ENCODE peak calls at places on chromosomes 7 and 10, in seven cellular contexts. D is body of pancreas, U is choroid plexus epithelial cell, Z is uterus, L is fibroblast of lung, Y is colonic mucosa, I is lower lobe of right lung. S is an unnamed sample.

GRCh38 chr7:118111347-118111746 is 72.6 kb upstream of the LSM8 start:
- DNase-seq in D (no peak), U (no peak), Z (no peak), L (no peak), Y (no peak), I (no peak), S (no peak)

GRCh38 chr7:70353310-70353947 is 755.2 kb downstream of the AUTS2 start:
- DNase-seq in D (no peak), U (no peak), Z (no peak), L (no peak), Y (no peak), I (no peak), S (no peak)

GRCh38 chr7:51062222-51062987 is 254.2 kb downstream of the COBL start:
- DNase-seq in D (no peak), U (no peak), Z (no peak), L (no peak), Y (no peak), I (peak), S (no peak)

GRCh38 chr7:90706067-90706716 is 110.1 kb downstream of the CDK14 start:
- DNase-seq in D (no peak), U (peak), Z (no peak), L (peak), Y (no peak), I (no peak), S (peak)

GRCh38 chr10:32981760-32982159 is 23.7 kb upstream of the ITGB1 start:
- DNase-seq in D (peak), U (peak), Z (peak), L (peak), Y (peak), I (no peak), S (peak)

GRCh38 chr10:108791794-108792474 is 1131.4 kb downstream of the XPNPEP1 start:
- DNase-seq in D (no peak), U (no peak), Z (no peak), L (peak), Y (no peak), I (no peak), S (peak)

GRCh38 chr10:14349081-14349480 is 18.4 kb upstream of the FRMD4A start:
- DNase-seq in D (no peak), U (no peak), Z (no peak), L (no peak), Y (no peak), I (no peak), S (no peak)

GRCh38 chr10:75404335-75405200 is 3.0 kb upstream of the ZNF503 start:
- DNase-seq in D (peak), U (no peak), Z (peak), L (no peak), Y (peak), I (peak), S (no peak)

GRCh38 chr10:14074062-14074884 is 256.5 kb downstream of the FRMD4A start:
- DNase-seq in D (peak), U (peak), Z (peak), L (peak), Y (peak), I (peak), S (peak)

GRCh38 chr10:43249151-43249961 is 17.5 kb downstream of the RASGEF1A start:
- DNase-seq in D (no peak), U (no peak), Z (peak), L (no peak), Y (no peak), I (peak), S (no peak)

GRCh38 chr10:46282460-46283216 is 4.2 kb upstream of the ANTXRL start:
- DNase-seq in D (peak), U (peak), Z (peak), L (peak), Y (peak), I (peak), S (peak)

GRCh38 chr10:61001731-61002122 is 57.7 kb upstream of the RHOBTB1 start:
- DNase-seq in D (no peak), U (no peak), Z (peak), L (no peak), Y (no peak), I (no peak), S (no peak)

GRCh38 chr7:44977304-44977858 is 1.4 kb downstream of the MYO1G start:
- DNase-seq in D (no peak), U (no peak), Z (no peak), L (no peak), Y (no peak), I (no peak), S (no peak)

GRCh38 chr7:134554417-134554966 is 5.6 kb downstream of the AKR1B15 start:
- DNase-seq in D (no peak), U (no peak), Z (no peak), L (no peak), Y (peak), I (no peak), S (no peak)

GRCh38 chr10:61902448-61903183 is 1.1 kb downstream of the ARID5B start:
- DNase-seq in D (peak), U (peak), Z (peak), L (peak), Y (peak), I (peak), S (peak)

DNA sequence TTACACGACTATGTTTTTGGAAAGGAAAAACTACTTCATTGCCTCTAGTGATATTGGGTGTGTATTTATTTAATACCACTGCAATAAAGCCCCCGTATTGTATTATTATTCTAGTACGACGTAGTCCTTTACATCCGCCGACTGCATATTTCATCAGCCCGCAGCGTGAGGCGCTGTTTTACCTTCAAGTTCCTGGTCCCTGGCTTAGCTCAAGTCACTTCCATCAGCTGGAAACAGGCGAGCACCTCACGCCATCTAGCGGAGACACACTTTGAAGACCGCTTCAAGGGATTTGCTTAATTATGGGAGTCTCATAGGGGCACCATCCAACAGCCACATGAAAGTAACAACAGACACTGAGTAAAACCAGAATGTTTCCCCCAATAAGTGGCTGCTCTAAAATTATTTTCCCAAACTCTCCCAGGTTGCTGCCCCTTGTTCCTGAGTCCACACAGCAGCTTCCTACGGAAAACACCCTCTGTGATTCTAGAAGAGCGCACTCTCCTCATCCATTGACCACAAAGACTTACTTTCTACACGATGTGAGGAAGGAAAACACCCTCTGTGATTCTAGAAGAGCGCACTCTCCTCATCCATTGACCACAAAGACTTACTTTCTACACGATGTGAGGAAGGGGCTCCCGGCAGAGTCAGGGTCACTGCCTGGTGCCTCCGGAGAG is 15.7 kb upstream of the ITIH2 start:
- DNase-seq in D (peak), U (peak), Z (peak), L (peak), Y (peak), I (peak), S (peak)
- TF ChIP-seq CTCF in D (peak), U (peak), Z (peak), L (peak), Y (peak), I (peak), S (peak)

DNA sequence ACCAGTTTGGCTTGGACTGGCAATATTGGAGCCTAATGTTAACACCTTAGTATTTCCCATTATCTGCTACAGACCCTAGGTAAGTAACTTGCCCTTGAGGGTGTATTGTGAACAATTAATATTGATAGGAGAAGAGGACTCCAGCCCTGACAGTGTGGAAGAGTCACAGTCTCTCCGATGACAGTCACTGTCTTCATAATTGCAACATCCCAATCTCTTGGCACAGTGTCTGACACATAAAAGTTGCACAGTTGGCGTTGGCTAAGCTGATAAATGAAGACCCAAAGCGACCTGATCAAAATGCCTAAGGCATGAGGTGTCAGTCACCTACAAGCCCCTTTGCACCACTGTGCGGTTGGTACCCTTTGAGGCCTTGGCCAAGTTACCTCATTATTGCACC is 154.7 kb upstream of the AOAH start:
- DNase-seq in D (no peak), U (no peak), Z (no peak), L (no peak), Y (no peak), I (no peak), S (no peak)
- H3K4me3 ChIP-seq in D (no peak), U (no peak), Z (no peak), L (no peak), Y (no peak), I (no peak), S (no peak)

GRCh38 chr7:103571591-103571990 is 125.6 kb upstream of the SLC26A5 start:
- DNase-seq in D (no peak), U (no peak), Z (no peak), L (no peak), Y (no peak), I (no peak), S (no peak)

GRCh38 chr7:103574536-103574935 is 128.5 kb upstream of the SLC26A5 start:
- DNase-seq in D (no peak), U (no peak), Z (no peak), L (no peak), Y (no peak), I (no peak), S (no peak)

GRCh38 chr7:103577059-103577458 is 131.1 kb upstream of the SLC26A5 start:
- DNase-seq in D (no peak), U (no peak), Z (no peak), L (no peak), Y (no peak), I (no peak), S (no peak)

GRCh38 chr7:103576616-103577015 is 130.6 kb upstream of the SLC26A5 start:
- DNase-seq in D (no peak), U (no peak), Z (no peak), L (no peak), Y (no peak), I (no peak), S (no peak)

GRCh38 chr7:103573479-103574058 is 127.6 kb upstream of the SLC26A5 start:
- DNase-seq in D (no peak), U (peak), Z (no peak), L (peak), Y (no peak), I (no peak), S (peak)
- TF ChIP-seq CTCF in D (peak), U (peak), Z (peak), L (peak), Y (peak), I (peak), S (peak)

GRCh38 chr7:3302681-3303320 is 1.7 kb downstream of the SDK1 start:
- DNase-seq in D (no peak), U (no peak), Z (no peak), L (peak), Y (no peak), I (no peak), S (no peak)
- H3K4me3 ChIP-seq in D (peak), U (no peak), Z (peak), L (peak), Y (no peak), I (peak), S (peak)

DNA sequence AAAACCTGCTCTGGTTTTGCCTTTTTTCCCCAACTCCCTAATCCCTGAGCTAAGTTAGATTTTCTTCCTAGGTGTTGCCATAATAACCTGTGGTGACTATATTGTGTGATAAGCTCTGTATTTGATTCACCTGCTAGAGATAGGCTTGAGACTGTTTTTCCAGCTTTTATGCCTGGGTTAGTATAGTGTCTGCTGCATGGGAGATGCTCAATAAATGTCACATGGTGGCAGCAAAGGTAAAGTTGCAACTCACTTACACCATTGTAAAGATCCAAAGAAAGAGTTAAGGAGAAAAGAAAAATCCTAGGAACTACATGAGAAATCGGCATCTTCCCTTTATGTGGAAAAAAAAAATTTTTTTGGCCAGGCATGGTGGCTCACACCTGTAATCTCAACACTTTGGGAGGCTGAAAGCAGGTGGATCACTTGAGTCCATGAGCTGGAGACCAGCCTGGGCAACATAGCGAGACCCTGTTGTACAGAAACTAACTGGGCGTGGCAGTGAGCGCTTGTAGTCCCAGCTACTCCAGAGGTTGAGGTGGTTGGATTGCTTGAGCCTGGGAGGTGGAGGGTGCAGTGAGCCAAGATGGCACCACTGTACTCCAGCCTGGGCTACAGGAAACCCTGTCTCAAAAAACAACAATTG is 3.7 kb downstream of the CCNJ start:
- DNase-seq in D (no peak), U (peak), Z (no peak), L (no peak), Y (no peak), I (no peak), S (no peak)
- TF ChIP-seq CTCF in D (no peak), U (no peak), Z (no peak), L (no peak), Y (no peak), I (no peak), S (peak)

GRCh38 chr10:19719320-19719719 is 96.9 kb upstream of the PLXDC2 start:
- DNase-seq in D (no peak), U (peak), Z (no peak), L (peak), Y (no peak), I (no peak), S (peak)
- H3K4me3 ChIP-seq in D (no peak), U (peak), Z (no peak), L (peak), Y (no peak), I (no peak), S (no peak)

DNA sequence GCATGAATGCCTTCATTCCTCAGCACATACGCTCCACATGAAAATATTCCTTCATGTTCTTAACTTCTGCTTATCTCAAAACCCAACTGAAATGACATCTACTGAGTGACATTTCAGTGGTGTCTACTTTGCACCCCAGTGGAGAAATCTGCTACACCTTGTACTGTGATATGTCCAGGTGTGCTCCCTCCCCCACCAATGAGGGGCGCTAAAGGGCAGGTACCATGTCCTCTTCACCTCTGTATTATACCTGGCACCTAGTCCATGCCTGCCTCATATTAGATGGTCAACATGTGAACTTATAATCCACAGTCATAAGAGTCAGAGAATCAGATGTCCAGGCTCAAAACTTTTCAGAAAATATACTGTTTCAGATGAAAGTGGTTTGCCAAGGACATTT is 2.1 kb downstream of the PAXIP1 start:
- DNase-seq in D (peak), U (no peak), Z (no peak), L (no peak), Y (peak), I (no peak), S (no peak)
- TF ChIP-seq CTCF in D (no peak), U (no peak), Z (no peak), L (no peak), Y (no peak), I (no peak), S (no peak)

DNA sequence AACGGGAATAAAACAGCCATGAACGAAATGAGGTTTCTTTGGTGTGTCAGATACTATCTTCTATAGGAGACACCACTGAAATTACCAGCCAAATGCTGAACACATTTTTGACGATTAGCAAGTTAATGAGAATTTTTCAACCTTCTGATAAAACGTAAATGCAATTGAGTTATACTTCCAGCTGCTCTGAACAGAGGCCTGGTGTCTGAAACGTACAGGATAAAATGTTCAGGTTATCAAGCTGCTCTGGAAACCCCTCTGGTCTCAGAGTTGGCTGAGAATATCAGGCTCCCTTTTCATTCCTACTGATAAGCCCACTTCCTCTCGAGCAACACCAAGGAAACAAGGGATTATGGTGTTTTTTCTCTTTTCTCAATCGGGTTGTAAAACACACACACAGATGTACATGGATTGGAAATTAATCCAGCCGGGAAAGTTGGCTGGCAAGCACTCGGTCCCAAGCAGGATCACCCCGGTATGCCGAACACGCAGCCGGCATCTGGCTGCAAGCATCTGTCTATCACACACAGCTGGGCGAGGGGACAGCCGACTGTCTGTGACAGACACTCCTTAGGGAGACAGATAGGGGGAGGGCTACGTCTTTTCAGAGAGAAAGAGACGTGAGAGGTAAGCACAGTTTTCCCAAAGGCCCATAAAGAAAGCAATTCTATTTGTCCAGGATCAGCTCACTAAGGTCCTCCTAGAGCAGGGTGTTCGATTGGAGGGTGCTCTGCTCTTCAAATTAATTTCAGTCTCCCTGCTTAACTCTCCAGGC is 171.8 kb downstream of the PRKAG2 start:
- DNase-seq in D (no peak), U (no peak), Z (no peak), L (no peak), Y (no peak), I (peak), S (no peak)
- H3K4me3 ChIP-seq in D (no peak), U (peak), Z (no peak), L (no peak), Y (no peak), I (peak), S (no peak)

S was measured in astrocyte of the spinal cord.